ENCODE peak calls at places on chromosomes 1 and 21, in seven cellular contexts. I is bronchial epithelial cell, F is transverse colon, M is OCI-LY7, V is ovary, P is endothelial cell of umbilical vein, R is right lobe of liver. D is an unnamed sample.

GRCh38 chr1:35049116-35049515 is 17.4 kb upstream of the ZMYM6 start:
- DNase-seq in I (no peak), F (no peak), M (no peak), V (no peak), P (no peak), R (no peak), D (no peak)

GRCh38 chr1:112618721-112619517 is at the start of gene ST7L:
- DNase-seq in I (peak; percentile 63), F (peak; percentile 69), M (peak; percentile 69), V (peak; percentile 81), P (peak; percentile 81), R (peak; percentile 91), D (peak; percentile 87)

GRCh38 chr1:29468501-29468900 is 232.2 kb downstream of the PTPRU start:
- DNase-seq in I (no peak), F (no peak), M (no peak), V (no peak), P (no peak), R (no peak), D (no peak)

GRCh38 chr1:27192039-27192529 is 37.2 kb upstream of the SLC9A1 start:
- DNase-seq in I (peak; percentile 67), F (peak; percentile 73), M (no peak), V (no peak), P (no peak), R (peak; percentile 63), D (no peak)

GRCh38 chr1:225911207-225912130 is 12.6 kb downstream of the PYCR2 start:
- DNase-seq in I (no peak), F (peak; percentile 73), M (no peak), V (peak; percentile 86), P (peak; percentile 47), R (peak; percentile 72), D (peak; percentile 88)

GRCh38 chr1:234725177-234726132 is 115.5 kb upstream of the IRF2BP2 start:
- DNase-seq in I (no peak), F (no peak), M (peak; percentile 68), V (peak; percentile 53), P (peak; percentile 63), R (no peak), D (no peak)

GRCh38 chr1:112247036-112247597 is 148.9 kb upstream of the CTTNBP2NL start:
- DNase-seq in I (no peak), F (no peak), M (no peak), V (no peak), P (no peak), R (no peak), D (no peak)

GRCh38 chr1:109361114-109361513 is 36.6 kb downstream of the SORT1 start:
- DNase-seq in I (no peak), F (no peak), M (no peak), V (no peak), P (no peak), R (no peak), D (no peak)

GRCh38 chr1:39352881-39353280 is 138.6 kb upstream of the BMP8A start:
- DNase-seq in I (no peak), F (no peak), M (no peak), V (no peak), P (no peak), R (no peak), D (no peak)

GRCh38 chr1:223774133-223774811 is 61.9 kb downstream of the CAPN2 start:
- DNase-seq in I (no peak), F (no peak), M (no peak), V (no peak), P (no peak), R (no peak), D (no peak)

GRCh38 chr21:28447453-28447852 is 545.2 kb downstream of the LTN1 start:
- DNase-seq in I (no peak), F (no peak), M (no peak), V (no peak), P (no peak), R (no peak), D (no peak)

GRCh38 chr1:244067893-244068292 is 16.8 kb downstream of the ZBTB18 start:
- DNase-seq in I (no peak), F (no peak), M (no peak), V (no peak), P (peak; percentile 25), R (peak; percentile 76), D (no peak)

GRCh38 chr1:192978195-192978710 is 80.9 kb downstream of the UCHL5 start:
- DNase-seq in I (no peak), F (no peak), M (no peak), V (no peak), P (no peak), R (no peak), D (no peak)

GRCh38 chr1:93707956-93708355 is 26.3 kb upstream of the BCAR3 start:
- DNase-seq in I (peak; percentile 29), F (peak; percentile 27), M (peak; percentile 91), V (no peak), P (no peak), R (peak; percentile 20), D (peak; percentile 46)
- H3K4me3 ChIP-seq in I (no peak overlapping the region), F (no peak overlapping the region), M (peak overlapping the region; percentile 51), V (no peak overlapping the region), P (no peak overlapping the region), R (no peak overlapping the region), D (no peak overlapping the region)

GRCh38 chr1:23178414-23178813 is 9.8 kb upstream of the LUZP1 start:
- DNase-seq in I (no peak), F (no peak), M (no peak), V (no peak), P (peak; percentile 30), R (no peak), D (no peak)

GRCh38 chr1:23178931-23179330 is 10.3 kb upstream of the LUZP1 start:
- DNase-seq in I (peak; percentile 35), F (no peak), M (peak; percentile 48), V (no peak), P (peak; percentile 57), R (no peak), D (no peak)

GRCh38 chr1:23174383-23175110 is 5.9 kb upstream of the LUZP1 start:
- DNase-seq in I (no peak), F (no peak), M (no peak), V (no peak), P (no peak), R (no peak), D (no peak)

GRCh38 chr1:23177031-23177430 is 8.4 kb upstream of the LUZP1 start:
- DNase-seq in I (no peak), F (no peak), M (no peak), V (no peak), P (no peak), R (no peak), D (no peak)

DNA sequence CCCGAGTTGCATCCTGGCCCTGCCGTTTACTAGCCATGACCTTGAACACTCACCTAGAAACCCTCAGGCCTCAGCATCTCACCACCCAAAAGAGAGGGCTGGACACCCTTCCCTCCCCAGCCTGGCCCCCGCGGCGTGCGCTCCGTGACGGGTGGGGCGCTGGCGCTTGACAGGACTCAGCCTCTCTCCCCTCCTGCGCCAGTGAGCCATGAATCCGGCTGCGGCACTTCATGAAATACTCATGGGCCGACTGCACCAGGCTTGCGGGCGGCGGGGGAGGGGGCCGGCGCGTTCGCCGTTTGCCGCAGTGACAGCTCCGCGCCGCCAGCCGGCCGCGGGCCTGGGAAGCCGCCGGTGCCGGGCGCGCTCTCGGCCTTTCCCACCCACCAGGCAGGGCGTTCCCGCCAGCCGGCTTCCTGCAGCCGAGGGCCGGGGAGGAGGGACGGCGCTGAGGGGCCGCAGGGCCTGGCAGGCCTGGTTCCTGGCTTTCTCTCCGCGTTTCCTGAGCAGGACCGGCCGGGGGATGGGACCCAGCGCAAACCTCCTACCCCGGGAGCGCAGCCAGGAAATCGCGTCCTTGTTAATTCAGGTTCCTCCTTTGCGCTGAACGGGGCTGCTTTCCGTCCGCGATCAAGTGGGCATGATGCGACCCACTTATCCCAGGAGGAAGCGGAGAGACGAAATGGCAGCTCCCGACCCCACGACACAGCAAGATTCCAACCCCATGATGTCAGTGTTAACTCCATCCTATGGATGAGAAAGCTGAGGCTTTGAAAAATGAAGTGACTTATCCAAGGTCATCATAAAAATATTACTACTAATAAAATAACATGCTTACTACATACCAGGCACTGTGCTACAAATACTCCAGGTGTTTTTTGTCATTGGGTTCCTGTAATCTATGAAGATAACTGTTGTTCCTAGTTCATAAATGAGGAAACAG is 9.1 kb upstream of the LUZP1 start:
- DNase-seq in I (peak; percentile 61), F (peak; percentile 70), M (peak; percentile 90), V (peak; percentile 90), P (peak; percentile 97), R (peak; percentile 76), D (peak; percentile 86)
- TF ChIP-seq CTCF in I (peak; percentile 9), F (no peak), M (no peak), V (peak; percentile 35), P (peak; percentile 18), R (peak; percentile 31), D (peak; percentile 25)

DNA sequence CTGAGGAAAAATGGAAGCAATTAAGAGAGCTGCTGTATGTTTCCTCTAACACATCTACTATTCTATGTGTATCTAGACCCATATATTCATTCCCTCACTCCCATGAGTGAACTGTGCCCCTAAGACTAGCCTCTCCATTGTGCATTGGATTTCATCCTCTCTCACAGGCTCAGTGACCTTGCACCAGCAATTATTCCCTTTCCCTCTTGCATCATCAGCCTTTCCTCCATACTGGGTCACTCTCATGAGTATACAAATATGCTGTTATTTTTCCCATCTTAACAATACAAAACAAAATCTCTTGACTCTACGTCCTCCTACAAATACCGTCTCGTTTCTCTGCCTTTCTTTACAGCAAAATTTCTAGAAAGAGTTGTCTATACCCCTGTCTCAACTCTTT is 29.4 kb upstream of the METTL18 start:
- DNase-seq in I (no peak), F (no peak), M (no peak), V (no peak), P (no peak), R (no peak), D (no peak)
- H3K36me3 ChIP-seq in I (no peaks in the 10 kb centered on the region), F (no peaks in the 10 kb centered on the region), M (peaks cover 96% of the 10 kb centered on the region), V (no peaks in the 10 kb centered on the region), P (no peaks in the 10 kb centered on the region), R (peaks cover 18% of the 10 kb centered on the region), D (peaks cover 20% of the 10 kb centered on the region)

GRCh38 chr1:42320689-42321088 is 14.3 kb downstream of the FOXJ3 start:
- DNase-seq in I (no peak), F (no peak), M (no peak), V (no peak), P (no peak), R (no peak), D (no peak)

GRCh38 chr1:42318601-42319000 is 16.4 kb downstream of the FOXJ3 start:
- DNase-seq in I (no peak), F (no peak), M (no peak), V (no peak), P (no peak), R (no peak), D (no peak)

GRCh38 chr1:42321731-42322130 is 13.3 kb downstream of the FOXJ3 start:
- DNase-seq in I (no peak), F (no peak), M (no peak), V (no peak), P (no peak), R (no peak), D (no peak)

GRCh38 chr1:42319128-42319851 is 15.7 kb downstream of the FOXJ3 start:
- DNase-seq in I (no peak), F (no peak), M (no peak), V (no peak), P (peak; percentile 43), R (no peak), D (no peak)

DNA sequence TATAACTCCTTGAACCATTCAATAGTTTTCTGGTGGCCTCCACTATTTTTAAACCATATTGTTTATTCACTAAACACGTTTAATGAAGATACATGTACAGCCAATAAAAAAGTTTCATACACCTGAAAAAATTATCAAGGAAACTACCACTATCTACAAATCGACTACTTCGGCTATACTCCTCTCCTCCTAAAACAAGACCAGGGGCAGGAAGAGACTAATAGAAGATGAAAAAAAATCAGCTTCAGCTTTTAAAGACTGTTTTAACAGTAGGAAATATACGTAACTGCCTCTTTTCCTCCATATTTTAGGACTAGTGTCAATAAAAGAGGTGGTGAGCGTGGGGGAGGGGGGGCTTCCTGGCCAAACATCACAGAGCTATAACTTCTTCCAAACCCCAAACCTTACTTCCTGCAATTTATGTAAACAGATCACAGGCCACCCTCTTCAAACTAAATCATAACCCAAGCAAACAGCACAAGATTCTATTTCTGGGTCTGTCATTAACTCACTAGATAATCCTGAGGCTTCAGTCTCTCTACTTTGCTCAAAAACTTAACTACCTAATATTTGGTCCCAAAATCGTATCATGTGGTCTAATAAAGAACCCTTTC is 15.1 kb downstream of the FOXJ3 start:
- DNase-seq in I (no peak), F (peak; percentile 58), M (no peak), V (no peak), P (peak; percentile 34), R (no peak), D (no peak)
- H3K4me3 ChIP-seq in I (no peak overlapping the region), F (no peak overlapping the region), M (no peak overlapping the region), V (no peak overlapping the region), P (no peak overlapping the region), R (no peak overlapping the region), D (no peak overlapping the region)

D was measured in upper lobe of right lung.